ENCODE peak calls at places on chromosome 11, in nine cellular contexts. H, X, L, O, E, Z, V, Q and C are unnamed samples.
A peak's percentile ranks its signal among the peaks of the same experiment; 100 is the strongest.

GRCh38 chr11:129840236-129840635 is 24.6 kb downstream of the TMEM45B start:
- DNase-seq in H (no peak), X (no peak), L (peak; percentile 50), O (no peak), E (no peak), Z (no peak), V (no peak), Q (no peak), C (no peak)

GRCh38 chr11:134508219-134508990 is 96.4 kb upstream of the B3GAT1 start:
- DNase-seq in H (peak; percentile 20), X (no peak), L (no peak), O (no peak), E (no peak), Z (no peak), V (no peak), Q (no peak), C (no peak)

GRCh38 chr11:117604349-117604995 is 192.5 kb downstream of the DSCAML1 start:
- DNase-seq in H (no peak), X (no peak), L (no peak), O (no peak), E (no peak), Z (no peak), V (no peak), Q (no peak), C (no peak)

GRCh38 chr11:28625532-28625931 is 517.3 kb downstream of the METTL15 start:
- DNase-seq in H (no peak), X (no peak), L (no peak), O (no peak), E (no peak), Z (no peak), V (no peak), Q (no peak), C (no peak)

GRCh38 chr11:96242971-96243647 is 99.9 kb downstream of the MAML2 start:
- DNase-seq in H (peak; percentile 93), X (peak; percentile 93), L (peak; percentile 95), O (peak; percentile 89), E (peak; percentile 87), Z (peak; percentile 97), V (peak; percentile 84), Q (peak; percentile 92), C (peak; percentile 85)

GRCh38 chr11:61477734-61478148 is 30.8 kb upstream of the LRRC10B start:
- DNase-seq in H (peak; percentile 51), X (peak; percentile 62), L (peak; percentile 66), O (no peak), E (peak; percentile 79), Z (peak; percentile 76), V (peak; percentile 84), Q (no peak), C (no peak)

GRCh38 chr11:57438345-57439280 is 11.7 kb upstream of the SLC43A3 start:
- DNase-seq in H (no peak), X (no peak), L (no peak), O (no peak), E (no peak), Z (no peak), V (no peak), Q (no peak), C (no peak)

GRCh38 chr11:76791861-76792260 is 8.7 kb downstream of the TSKU start:
- DNase-seq in H (peak; percentile 26), X (peak; percentile 61), L (peak; percentile 5), O (no peak), E (no peak), Z (no peak), V (no peak), Q (no peak), C (no peak)

GRCh38 chr11:71562120-71562519 is 3.2 kb upstream of the KRTAP5-10 start:
- DNase-seq in H (no peak), X (no peak), L (no peak), O (no peak), E (no peak), Z (no peak), V (no peak), Q (peak; percentile 18), C (no peak)

GRCh38 chr11:72935705-72936104 is 121.5 kb downstream of the ATG16L2 start:
- DNase-seq in H (no peak), X (no peak), L (no peak), O (no peak), E (no peak), Z (no peak), V (no peak), Q (no peak), C (no peak)

GRCh38 chr11:27716850-27717249 is 16.6 kb upstream of the BDNF start:
- DNase-seq in H (no peak), X (no peak), L (no peak), O (no peak), E (peak; percentile 47), Z (no peak), V (no peak), Q (no peak), C (no peak)

GRCh38 chr11:100576044-100577021 is 110.8 kb upstream of the ARHGAP42 start:
- DNase-seq in H (no peak), X (no peak), L (peak; percentile 46), O (no peak), E (peak; percentile 64), Z (peak; percentile 45), V (peak; percentile 25), Q (peak; percentile 43), C (no peak)

GRCh38 chr11:71301046-71301857 is 48.9 kb upstream of the SHANK2 start:
- DNase-seq in H (peak; percentile 20), X (no peak), L (no peak), O (peak; percentile 66), E (no peak), Z (no peak), V (no peak), Q (no peak), C (peak; percentile 27)

GRCh38 chr11:69080361-69080973 is 31.7 kb downstream of the TPCN2 start:
- DNase-seq in H (no peak), X (peak; percentile 50), L (no peak), O (no peak), E (no peak), Z (no peak), V (no peak), Q (no peak), C (no peak)

GRCh38 chr11:41872458-41872857 is 413.0 kb upstream of the LRRC4C start:
- DNase-seq in H (no peak), X (no peak), L (no peak), O (no peak), E (no peak), Z (no peak), V (no peak), Q (no peak), C (no peak)

GRCh38 chr11:45141171-45141570 is 5.3 kb upstream of the PRDM11 start:
- DNase-seq in H (no peak), X (no peak), L (no peak), O (no peak), E (no peak), Z (no peak), V (no peak), Q (no peak), C (no peak)

DNA sequence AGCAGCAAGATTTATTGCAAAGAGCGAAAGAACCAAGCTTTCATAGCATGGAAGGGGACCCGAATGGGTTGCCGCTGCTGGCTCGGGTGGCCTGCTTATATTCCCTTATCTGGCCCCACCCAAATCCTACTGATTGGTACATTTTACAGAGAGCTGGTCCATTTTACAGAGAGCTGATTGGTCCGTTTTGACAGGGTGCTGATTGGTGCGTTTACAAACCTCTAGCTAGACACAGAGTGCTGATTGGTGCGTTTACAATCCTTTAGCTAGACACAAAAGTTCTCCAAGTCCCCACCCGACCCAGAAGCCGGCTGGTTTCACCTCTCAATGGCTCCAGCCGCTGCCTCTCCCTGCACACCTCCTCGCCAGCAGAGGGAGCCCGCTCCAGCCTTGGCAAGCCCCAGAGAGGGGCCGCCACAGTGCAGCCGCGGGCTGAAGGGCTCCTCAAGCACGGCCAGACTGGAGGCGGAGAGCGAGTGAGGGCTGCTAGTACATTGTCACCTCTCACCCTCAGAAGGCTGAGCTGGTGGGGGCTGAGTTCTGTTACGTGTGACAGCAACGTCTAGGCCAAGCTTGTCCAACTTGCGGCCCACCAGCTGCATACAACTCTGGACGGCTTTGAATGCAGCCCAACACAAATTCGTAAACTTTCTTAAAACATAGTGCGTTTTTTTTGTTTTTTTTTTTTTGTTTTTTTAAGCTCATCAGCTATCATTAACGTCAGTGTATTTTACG is 8.7 kb downstream of the PTH start:
- DNase-seq in H (peak; percentile 52), X (peak; percentile 27), L (peak; percentile 74), O (no peak), E (peak; percentile 73), Z (peak; percentile 79), V (peak; percentile 39), Q (no peak), C (no peak)
- TF ChIP-seq CTCF in H (no peak), X (peak; percentile 20), L (peak; percentile 27), O (peak; percentile 42), E (peak; percentile 56), Z (no peak), V (no peak), Q (no peak), C (no peak)

GRCh38 chr11:112229746-112230433 is 3.7 kb downstream of the PTS start:
- DNase-seq in H (no peak), X (no peak), L (no peak), O (no peak), E (no peak), Z (no peak), V (no peak), Q (no peak), C (no peak)
- TF ChIP-seq CTCF in H (no peak), X (no peak), L (no peak), O (no peak), E (no peak), Z (no peak), V (no peak), Q (no peak), C (no peak)

GRCh38 chr11:3056296-3057068 is 741 bp downstream of the CARS1 start:
- DNase-seq in H (peak; percentile 54), X (no peak), L (peak; percentile 28), O (no peak), E (peak; percentile 29), Z (no peak), V (peak; percentile 36), Q (no peak), C (no peak)

GRCh38 chr11:3060436-3061025 is 3.3 kb upstream of the CARS1 start:
- DNase-seq in H (no peak), X (no peak), L (no peak), O (no peak), E (no peak), Z (no peak), V (no peak), Q (no peak), C (no peak)

GRCh38 chr11:3057069-3057963 is at the start of gene CARS1:
- DNase-seq in H (peak; percentile 96), X (peak; percentile 98), L (peak; percentile 97), O (peak; percentile 93), E (peak; percentile 98), Z (peak; percentile 98), V (peak; percentile 96), Q (peak; percentile 78), C (peak; percentile 93)

GRCh38 chr11:3055881-3056280 is 1.3 kb downstream of the CARS1 start:
- DNase-seq in H (no peak), X (no peak), L (peak; percentile 37), O (no peak), E (no peak), Z (no peak), V (no peak), Q (no peak), C (no peak)

GRCh38 chr11:3058753-3059664 is 1.8 kb upstream of the CARS1 start:
- DNase-seq in H (no peak), X (peak; percentile 42), L (no peak), O (no peak), E (no peak), Z (no peak), V (no peak), Q (no peak), C (no peak)
- TF ChIP-seq CTCF in H (no peak), X (no peak), L (no peak), O (peak; percentile 37), E (no peak), Z (no peak), V (no peak), Q (no peak), C (no peak)

GRCh38 chr11:7536102-7536501 is 22.3 kb downstream of the PPFIBP2 start:
- DNase-seq in H (no peak), X (no peak), L (peak; percentile 36), O (no peak), E (peak; percentile 50), Z (no peak), V (peak; percentile 27), Q (no peak), C (no peak)
- TF ChIP-seq CTCF in H (no peak), X (peak; percentile 16), L (peak; percentile 25), O (peak; percentile 55), E (peak; percentile 54), Z (no peak), V (peak; percentile 33), Q (no peak), C (no peak)